ENCODE peak calls at places on chromosomes 1 and 21, in seven cellular contexts. N, L, X, Z, M, V and S are unnamed samples.
A peak's percentile ranks its signal among the peaks of the same experiment; 100 is the strongest.

GRCh38 chr1:49163041-49163440 is 386.4 kb upstream of the BEND5 start:
- DNase-seq in N (no peak), L (no peak), X (no peak), Z (peak; percentile 20), M (no peak), V (no peak), S (no peak)

GRCh38 chr1:93738075-93738622 is 56.5 kb upstream of the BCAR3 start:
- DNase-seq in N (no peak), L (no peak), X (no peak), Z (peak; percentile 88), M (no peak), V (no peak), S (no peak)

GRCh38 chr1:93828437-93828756 is 50.6 kb downstream of the DNTTIP2 start:
- DNase-seq in N (no peak), L (no peak), X (no peak), Z (peak; percentile 92), M (no peak), V (no peak), S (no peak)

GRCh38 chr1:229891227-229891626 is 175.8 kb upstream of the GALNT2 start:
- DNase-seq in N (no peak), L (no peak), X (no peak), Z (no peak), M (no peak), V (no peak), S (no peak)

GRCh38 chr1:206723500-206724472 is 39.1 kb downstream of the MAPKAPK2 start:
- DNase-seq in N (peak; percentile 31), L (peak; percentile 34), X (no peak), Z (peak; percentile 78), M (no peak), V (peak; percentile 68), S (no peak)

GRCh38 chr1:227134686-227135314 is 183.5 kb downstream of the CDC42BPA start:
- DNase-seq in N (no peak), L (no peak), X (no peak), Z (no peak), M (no peak), V (no peak), S (no peak)

GRCh38 chr1:61388586-61388985 is 306.2 kb downstream of the NFIA start:
- DNase-seq in N (no peak), L (no peak), X (no peak), Z (peak; percentile 21), M (no peak), V (no peak), S (no peak)

GRCh38 chr1:182624582-182624981 is 20.4 kb upstream of the RGS16 start:
- DNase-seq in N (no peak), L (no peak), X (no peak), Z (no peak), M (no peak), V (peak; percentile 68), S (no peak)

GRCh38 chr21:41246808-41247207 is 69.8 kb upstream of the FAM3B start:
- DNase-seq in N (no peak), L (no peak), X (no peak), Z (no peak), M (no peak), V (no peak), S (no peak)

GRCh38 chr1:162676087-162676486 is 43.8 kb downstream of the DDR2 start:
- DNase-seq in N (no peak), L (no peak), X (no peak), Z (peak; percentile 32), M (no peak), V (no peak), S (no peak)

GRCh38 chr1:59738591-59739015 is 76.1 kb upstream of the HOOK1 start:
- DNase-seq in N (no peak), L (no peak), X (no peak), Z (no peak), M (no peak), V (no peak), S (no peak)

GRCh38 chr1:203586495-203586894 is 40.1 kb upstream of the ATP2B4 start:
- DNase-seq in N (no peak), L (no peak), X (no peak), Z (no peak), M (no peak), V (no peak), S (no peak)